ENCODE peak calls at places on chromosomes 7 and 10, in four cellular contexts. U is HFFc6, G is lower leg skin, E is choroid plexus epithelial cell. J is an unnamed sample.

GRCh38 chr10:17237915-17238444 is 9.9 kb downstream of the VIM start:
- DNase-seq in E (no peak), G (no peak), U (peak), J (no peak)

GRCh38 chr7:53229202-53229601 is 193.8 kb downstream of the POM121L12 start:
- DNase-seq in U (no peak), G (no peak), E (no peak), J (no peak)

GRCh38 chr10:36048236-36048635 is 406.1 kb upstream of the FZD8 start:
- DNase-seq in U (no peak), G (no peak), E (no peak), J (no peak)

GRCh38 chr7:106053109-106053508 is 59.0 kb downstream of the SYPL1 start:
- DNase-seq in U (no peak), E (no peak), G (no peak), J (no peak)

GRCh38 chr10:5873515-5873995 is 16.1 kb downstream of the ANKRD16 start:
- DNase-seq in G (peak), E (peak), U (peak), J (no peak)

GRCh38 chr7:55223023-55223422 is 142.1 kb upstream of the LANCL2 start:
- DNase-seq in U (no peak), E (no peak), G (no peak), J (no peak)

GRCh38 chr7:72493850-72494661 is 81.9 kb upstream of the CALN1 start:
- DNase-seq in E (peak), G (peak), U (peak), J (peak)

GRCh38 chr7:103391976-103392375 is 44.5 kb downstream of the PSMC2 start:
- DNase-seq in G (no peak), E (peak), U (peak), J (peak)

GRCh38 chr7:71220210-71220695 is 88.3 kb downstream of the GALNT17 start:
- DNase-seq in E (peak), G (no peak), U (no peak), J (no peak)

GRCh38 chr7:17009007-17009719 is 127.4 kb upstream of the AGR3 start:
- DNase-seq in G (no peak), U (peak), E (peak), J (peak)

DNA sequence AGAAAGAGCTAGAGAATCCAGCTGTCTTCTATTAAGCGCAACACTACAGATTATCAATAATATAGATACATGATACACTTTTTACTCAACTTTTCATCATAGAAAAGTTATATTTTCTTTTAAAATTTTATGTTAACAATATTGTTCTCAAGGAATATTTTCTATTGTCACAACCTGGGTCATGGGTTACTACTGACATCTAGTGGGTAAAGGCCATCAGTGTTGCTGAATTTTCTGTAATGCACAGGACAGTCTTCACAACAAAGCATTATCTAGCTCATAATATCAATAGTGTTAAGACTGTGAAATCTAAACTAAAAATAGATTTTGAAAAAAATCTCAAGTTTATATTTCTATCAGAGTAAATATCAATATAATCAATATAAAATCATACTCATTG is 209.8 kb downstream of the ZNF33B start:
- DNase-seq in E (peak), U (peak), G (no peak), J (peak)
- TF ChIP-seq CTCF in E (peak), U (peak), G (no peak), J (peak)

GRCh38 chr7:38889872-38890432 is 19.0 kb downstream of the VPS41 start:
- DNase-seq in G (no peak), E (no peak), U (no peak), J (no peak)
- TF ChIP-seq CTCF in G (no peak), E (no peak), U (peak), J (no peak)

GRCh38 chr7:129612112-129613015 is 844 bp downstream of the NRF1 start:
- DNase-seq in G (peak), E (peak), U (peak), J (no peak)
- TF ChIP-seq CTCF in G (no peak), E (peak), U (peak), J (peak)

DNA sequence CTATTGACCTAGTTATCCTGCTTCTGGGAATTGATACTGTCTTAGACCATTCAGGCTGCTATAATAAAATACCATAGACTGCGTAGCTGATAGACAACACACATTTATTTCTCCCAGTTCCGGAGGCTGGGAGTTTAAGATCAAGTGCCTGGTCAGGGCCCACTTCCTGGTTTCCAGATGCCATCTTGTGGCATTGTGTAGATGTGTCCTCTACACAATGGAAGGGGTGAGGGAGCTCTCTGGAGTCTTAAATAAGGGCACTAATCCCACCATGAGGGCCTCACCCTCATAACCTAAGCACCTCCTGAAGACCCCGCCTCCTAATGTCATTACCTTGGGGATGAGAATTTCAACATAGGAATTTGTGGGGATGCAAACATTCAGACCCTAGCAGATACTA is 62.4 kb downstream of the SLC35B4 start:
- DNase-seq in E (peak), U (no peak), G (no peak), J (no peak)
- TF ChIP-seq CTCF in E (peak), U (peak), G (no peak), J (peak)

J was measured in LNCaP clone FGC.